ENCODE peak calls at places on chromosomes 1 and 21, in four cellular contexts. K is K562, H is HEK293T, U is HepG2. J is an unnamed sample.

GRCh38 chr1:203527013-203527412 is 33.1 kb downstream of the OPTC start:
- DNase-seq in K (no peak), H (no peak), U (no peak), J (no peak)

GRCh38 chr1:1037366-1038327 is 17.7 kb downstream of the AGRN start:
- DNase-seq in K (no peak), H (no peak), U (peak; percentile 76), J (no peak)

GRCh38 chr1:23742670-23743286 is 493 bp upstream of the ELOA start:
- DNase-seq in K (no peak), H (no peak), U (no peak), J (no peak)

GRCh38 chr1:17440827-17441168 is 1.3 kb upstream of the RCC2 start:
- DNase-seq in K (no peak), H (no peak), U (no peak), J (no peak)

GRCh38 chr21:16102113-16102512 is 372.3 kb downstream of the USP25 start:
- DNase-seq in K (no peak), H (no peak), U (no peak), J (no peak)

GRCh38 chr1:23187637-23188036 is 19.0 kb upstream of the LUZP1 start:
- DNase-seq in K (no peak), H (no peak), U (peak; percentile 93), J (no peak)

GRCh38 chr1:165376811-165377153 is 20.3 kb upstream of the LMX1A start:
- DNase-seq in K (no peak), H (no peak), U (no peak), J (no peak)

GRCh38 chr1:208437416-208437815 is 193.2 kb upstream of the PLXNA2 start:
- DNase-seq in K (no peak), H (no peak), U (no peak), J (no peak)

GRCh38 chr1:107430540-107431228 is 289.8 kb downstream of the NTNG1 start:
- DNase-seq in K (peak; percentile 43), H (peak; percentile 69), U (peak; percentile 67), J (peak; percentile 24)

GRCh38 chr1:64173300-64173940 is 30.0 kb upstream of the UBE2U start:
- DNase-seq in K (no peak), H (no peak), U (no peak), J (no peak)

GRCh38 chr1:23166854-23167253 is 1.8 kb downstream of the LUZP1 start:
- DNase-seq in K (no peak), H (no peak), U (no peak), J (no peak)

GRCh38 chr1:185348995-185349394 is 32.0 kb upstream of the IVNS1ABP start:
- DNase-seq in K (no peak), H (no peak), U (no peak), J (no peak)

GRCh38 chr1:84573967-84574842 is at the start of gene CTBS:
- DNase-seq in K (peak; percentile 92), H (peak; percentile 98), U (peak; percentile 71), J (peak; percentile 89)

GRCh38 chr1:224092111-224092510 is 21.8 kb upstream of the FBXO28 start:
- DNase-seq in K (no peak), H (no peak), U (no peak), J (no peak)

GRCh38 chr1:207034998-207035397 is 2.4 kb upstream of the C1orf116 start:
- DNase-seq in K (peak; percentile 54), H (no peak), U (no peak), J (no peak)

GRCh38 chr1:27521336-27522147 is 31.6 kb upstream of the WASF2 start:
- DNase-seq in K (no peak), H (no peak), U (no peak), J (no peak)

GRCh38 chr1:221230605-221231004 is 351.4 kb downstream of the HLX start:
- DNase-seq in K (no peak), H (no peak), U (no peak), J (no peak)

GRCh38 chr1:5994713-5995621 is 2.7 kb upstream of the NPHP4 start:
- DNase-seq in K (no peak), H (no peak), U (no peak), J (no peak)

DNA sequence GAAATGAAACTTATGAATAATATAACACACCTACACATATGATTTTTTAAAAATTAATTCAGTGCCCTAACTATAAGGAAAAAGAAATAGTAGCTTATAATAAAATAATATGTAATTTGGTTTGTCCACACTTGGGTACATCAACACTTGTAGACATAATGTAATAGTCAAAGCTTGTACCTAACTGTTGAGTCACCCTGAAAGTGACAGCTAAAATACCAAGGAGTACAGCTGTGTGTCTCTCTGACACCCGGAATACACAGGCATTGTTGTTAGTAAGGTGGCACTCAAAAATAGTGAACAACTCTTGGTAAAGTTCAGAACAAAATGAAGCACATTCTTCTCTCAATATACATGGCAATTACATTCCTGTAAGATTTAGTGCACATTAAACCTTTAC is 243.4 kb downstream of the TRABD2B start:
- DNase-seq in K (peak; percentile 11), H (no peak), U (no peak), J (no peak)
- TF ChIP-seq ELF4 in K (no peak), H (no peak), U (no peak), J (no peak)

DNA sequence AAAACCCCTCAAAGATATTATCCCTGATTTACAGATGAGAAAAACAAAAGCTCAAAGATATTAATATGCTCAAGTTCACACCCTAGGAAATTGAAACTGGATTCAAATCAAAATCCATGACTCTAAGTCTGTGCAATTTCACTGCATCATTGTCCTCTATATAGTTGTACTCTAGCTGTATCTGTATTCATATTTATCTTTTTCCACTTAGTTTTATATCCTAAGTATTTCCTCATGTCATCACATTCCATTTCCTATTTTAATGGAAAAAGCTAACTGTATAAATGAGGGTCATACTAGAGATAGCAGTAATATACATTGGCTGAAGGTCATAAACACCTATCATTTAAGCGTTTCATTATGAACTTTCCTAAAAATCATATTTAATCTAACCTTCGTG is 42.2 kb upstream of the RALGPS2 start:
- DNase-seq in K (no peak), H (no peak), U (no peak), J (no peak)
- TF ChIP-seq ELF4 in K (no peak), H (no peak), U (no peak), J (no peak)

GRCh38 chr1:212118167-212118871 is 82.8 kb downstream of the DTL start:
- DNase-seq in K (peak; percentile 38), H (no peak), U (peak; percentile 12), J (no peak)
- TF ChIP-seq ELF4 in K (no peak), H (no peak), U (no peak), J (no peak)

GRCh38 chr1:183783896-183784637 is 20.9 kb upstream of the RGL1 start:
- DNase-seq in K (no peak), H (no peak), U (no peak), J (no peak)
- TF ChIP-seq ELF4 in K (no peak), H (no peak), U (no peak), J (no peak)